ENCODE peak calls at places on chromosomes 13 and 19, in nine cellular contexts. M is GM03348; J is CD4-positive, alpha-beta T cell; Z is activated CD8-positive, alpha-beta memory T cell treated with anti-CD3 and anti-CD28 coated beads for 4 hours; S is NCI-H2029; K is SHP77; G is activated gamma-delta T cell; V is colonic mucosa; H is esophagus squamous epithelium. B is an unnamed sample.

GRCh38 chr13:66210677-66211076 is 1019.5 kb downstream of the PCDH9 start:
- DNase-seq in M (peak; percentile 70), J (no peak), Z (no peak), S (no peak), K (no peak), G (no peak), V (no peak), H (no peak), B (no peak)

GRCh38 chr19:15923702-15924101 is 10.6 kb downstream of the CYP4F11 start:
- DNase-seq in M (no peak), J (no peak), Z (no peak), S (no peak), K (no peak), G (no peak), V (peak; percentile 61), H (no peak), B (no peak)

GRCh38 chr19:29418106-29418684 is 107.6 kb upstream of the VSTM2B start:
- DNase-seq in M (no peak), J (no peak), Z (no peak), S (no peak), K (no peak), G (no peak), V (no peak), H (no peak), B (no peak)

GRCh38 chr13:75400775-75401174 is 81.2 kb downstream of the TBC1D4 start:
- DNase-seq in M (no peak), J (no peak), Z (no peak), S (no peak), K (no peak), G (no peak), V (no peak), H (no peak), B (no peak)

GRCh38 chr19:23436944-23437343 is 41.7 kb upstream of the ZNF91 start:
- DNase-seq in M (no peak), J (no peak), Z (no peak), S (no peak), K (no peak), G (no peak), V (no peak), H (no peak), B (no peak)

GRCh38 chr19:4302238-4302630 is at the start of gene TMIGD2:
- DNase-seq in M (no peak), J (peak; percentile 54), Z (no peak), S (no peak), K (no peak), G (no peak), V (no peak), H (no peak), B (no peak)

GRCh38 chr13:20105161-20105689 is 55.6 kb downstream of the GJA3 start:
- DNase-seq in M (no peak), J (no peak), Z (no peak), S (no peak), K (no peak), G (no peak), V (no peak), H (no peak), B (no peak)

GRCh38 chr13:19658831-19659230 is 25.4 kb downstream of the MPHOSPH8 start:
- DNase-seq in M (no peak), J (no peak), Z (no peak), S (no peak), K (no peak), G (no peak), V (no peak), H (no peak), B (no peak)

GRCh38 chr19:52415711-52416110 is 13.2 kb upstream of the ZNF534 start:
- DNase-seq in M (no peak), J (no peak), Z (no peak), S (no peak), K (no peak), G (no peak), V (no peak), H (no peak), B (no peak)

GRCh38 chr19:56405062-56405461 is 930 bp downstream of the ZNF583 start:
- DNase-seq in M (no peak), J (no peak), Z (no peak), S (no peak), K (no peak), G (no peak), V (no peak), H (no peak), B (no peak)

GRCh38 chr19:7970716-7971448 is 27.4 kb upstream of the TIMM44 start:
- DNase-seq in M (peak; percentile 69), J (no peak), Z (no peak), S (peak; percentile 8), K (peak; percentile 17), G (no peak), V (peak; percentile 29), H (no peak), B (peak; percentile 67)

GRCh38 chr13:44078806-44079378 is 199.2 kb downstream of the LACC1 start:
- DNase-seq in M (no peak), J (no peak), Z (no peak), S (no peak), K (no peak), G (no peak), V (no peak), H (no peak), B (no peak)

GRCh38 chr13:47110833-47111240 is 214.0 kb upstream of the HTR2A start:
- DNase-seq in M (no peak), J (no peak), Z (no peak), S (no peak), K (no peak), G (no peak), V (no peak), H (no peak), B (no peak)

GRCh38 chr19:46764817-46765291 is 18.6 kb upstream of the STRN4 start:
- DNase-seq in M (no peak), J (no peak), Z (no peak), S (peak; percentile 37), K (no peak), G (no peak), V (peak; percentile 83), H (no peak), B (no peak)

GRCh38 chr13:97600438-97601080 is 166.6 kb downstream of the RAP2A start:
- DNase-seq in M (peak; percentile 22), J (no peak), Z (no peak), S (peak; percentile 53), K (peak; percentile 27), G (no peak), V (no peak), H (no peak), B (peak; percentile 40)

GRCh38 chr13:75402787-75403186 is 79.2 kb downstream of the TBC1D4 start:
- DNase-seq in M (no peak), J (no peak), Z (no peak), S (no peak), K (no peak), G (no peak), V (no peak), H (no peak), B (no peak)

GRCh38 chr19:47309608-47310007 is at the start of gene C5AR1:
- DNase-seq in M (no peak), J (no peak), Z (no peak), S (no peak), K (no peak), G (no peak), V (no peak), H (no peak), B (no peak)

GRCh38 chr19:55657004-55657747 is 2.3 kb downstream of the U2AF2 start:
- DNase-seq in M (no peak), J (no peak), Z (no peak), S (no peak), K (no peak), G (no peak), V (no peak), H (no peak), B (no peak)

GRCh38 chr13:111789420-111789819 is 277.5 kb upstream of the SOX1 start:
- DNase-seq in M (no peak), J (no peak), Z (no peak), S (no peak), K (no peak), G (no peak), V (no peak), H (no peak), B (no peak)

GRCh38 chr19:18502236-18502632 is 19.6 kb downstream of the ELL start:
- DNase-seq in M (no peak), J (no peak), Z (no peak), S (no peak), K (no peak), G (no peak), V (no peak), H (no peak), B (no peak)

GRCh38 chr13:26628706-26629105 is 71.2 kb downstream of the WASF3 start:
- DNase-seq in M (peak; percentile 41), J (no peak), Z (no peak), S (no peak), K (no peak), G (no peak), V (peak; percentile 30), H (no peak), B (peak; percentile 34)

GRCh38 chr13:109412232-109412935 is 374.0 kb downstream of the IRS2 start:
- DNase-seq in M (peak; percentile 60), J (no peak), Z (no peak), S (peak; percentile 60), K (peak; percentile 91), G (no peak), V (peak; percentile 26), H (no peak), B (peak; percentile 93)

GRCh38 chr19:6126335-6126974 is 9.0 kb upstream of the ACSBG2 start:
- DNase-seq in M (peak; percentile 21), J (no peak), Z (no peak), S (peak; percentile 72), K (peak; percentile 70), G (no peak), V (no peak), H (no peak), B (peak; percentile 84)

B was measured in A673.